ENCODE peak calls at places on chromosomes 1 and 21, in five cellular contexts. One of them, this sample, is unnamed.
A peak's percentile ranks its signal among the peaks of the same experiment; 100 is the strongest.

GRCh38 chr1:156823210-156823790 is 6.7 kb upstream of the SH2D2A start:
- DNase-seq in NCI-H2107: no peak
- DNase-seq in activated CD8-positive, alpha-beta memory T cell treated with anti-CD3 and anti-CD28 coated beads for 1 hour: no peak
- DNase-seq in Right ventricle myocardium superior: no peak
- DNase-seq in substantia nigra: no peak
- DNase-seq in this sample: no peak

GRCh38 chr1:85672031-85672430 is 36.2 kb downstream of the ZNHIT6 start:
- DNase-seq in activated CD8-positive, alpha-beta memory T cell treated with anti-CD3 and anti-CD28 coated beads for 1 hour: no peak
- DNase-seq in substantia nigra: no peak
- DNase-seq in Right ventricle myocardium superior: no peak
- DNase-seq in NCI-H2107: no peak
- DNase-seq in this sample: no peak

GRCh38 chr1:16724718-16725438 is 15.4 kb upstream of the RNU1-4 start:
- DNase-seq in NCI-H2107: no peak
- DNase-seq in activated CD8-positive, alpha-beta memory T cell treated with anti-CD3 and anti-CD28 coated beads for 1 hour: no peak
- DNase-seq in Right ventricle myocardium superior: peak; percentile 40
- DNase-seq in substantia nigra: no peak
- DNase-seq in this sample: no peak

GRCh38 chr1:41618871-41619270 is 134.4 kb upstream of the EDN2 start:
- DNase-seq in NCI-H2107: no peak
- DNase-seq in Right ventricle myocardium superior: no peak
- DNase-seq in substantia nigra: no peak
- DNase-seq in activated CD8-positive, alpha-beta memory T cell treated with anti-CD3 and anti-CD28 coated beads for 1 hour: no peak
- DNase-seq in this sample: no peak

GRCh38 chr1:87805661-87806376 is 477.1 kb downstream of the LMO4 start:
- DNase-seq in Right ventricle myocardium superior: no peak
- DNase-seq in NCI-H2107: no peak
- DNase-seq in substantia nigra: no peak
- DNase-seq in activated CD8-positive, alpha-beta memory T cell treated with anti-CD3 and anti-CD28 coated beads for 1 hour: no peak
- DNase-seq in this sample: no peak

GRCh38 chr21:35375115-35375514 is 326.0 kb upstream of the RUNX1 start:
- DNase-seq in activated CD8-positive, alpha-beta memory T cell treated with anti-CD3 and anti-CD28 coated beads for 1 hour: no peak
- DNase-seq in Right ventricle myocardium superior: no peak
- DNase-seq in substantia nigra: no peak
- DNase-seq in NCI-H2107: no peak
- DNase-seq in this sample: no peak

GRCh38 chr21:46150491-46151121 is 4.8 kb downstream of the FTCD start:
- DNase-seq in substantia nigra: peak; percentile 25
- DNase-seq in NCI-H2107: no peak
- DNase-seq in activated CD8-positive, alpha-beta memory T cell treated with anti-CD3 and anti-CD28 coated beads for 1 hour: no peak
- DNase-seq in Right ventricle myocardium superior: peak; percentile 39
- DNase-seq in this sample: no peak

GRCh38 chr1:2525896-2526823 is at the start of gene PANK4:
- DNase-seq in substantia nigra: peak; percentile 87
- DNase-seq in NCI-H2107: peak; percentile 23
- DNase-seq in Right ventricle myocardium superior: peak; percentile 97
- DNase-seq in activated CD8-positive, alpha-beta memory T cell treated with anti-CD3 and anti-CD28 coated beads for 1 hour: peak; percentile 53
- DNase-seq in this sample: peak; percentile 91

GRCh38 chr1:55443175-55443933 is 228.2 kb upstream of the USP24 start:
- DNase-seq in NCI-H2107: peak; percentile 24
- DNase-seq in activated CD8-positive, alpha-beta memory T cell treated with anti-CD3 and anti-CD28 coated beads for 1 hour: no peak
- DNase-seq in Right ventricle myocardium superior: peak; percentile 86
- DNase-seq in substantia nigra: no peak
- DNase-seq in this sample: no peak

GRCh38 chr1:113617438-113618141 is 141.7 kb downstream of the PHTF1 start:
- DNase-seq in NCI-H2107: no peak
- DNase-seq in Right ventricle myocardium superior: no peak
- DNase-seq in substantia nigra: no peak
- DNase-seq in activated CD8-positive, alpha-beta memory T cell treated with anti-CD3 and anti-CD28 coated beads for 1 hour: no peak
- DNase-seq in this sample: no peak

GRCh38 chr1:208242829-208243521 is 1.2 kb downstream of the PLXNA2 start:
- DNase-seq in NCI-H2107: peak; percentile 48
- DNase-seq in substantia nigra: no peak
- DNase-seq in activated CD8-positive, alpha-beta memory T cell treated with anti-CD3 and anti-CD28 coated beads for 1 hour: no peak
- DNase-seq in Right ventricle myocardium superior: no peak
- DNase-seq in this sample: no peak

GRCh38 chr1:68470388-68470970 is 20.7 kb upstream of the RPE65 start:
- DNase-seq in substantia nigra: no peak
- DNase-seq in Right ventricle myocardium superior: no peak
- DNase-seq in NCI-H2107: no peak
- DNase-seq in activated CD8-positive, alpha-beta memory T cell treated with anti-CD3 and anti-CD28 coated beads for 1 hour: no peak
- DNase-seq in this sample: no peak

GRCh38 chr1:65688215-65688566 is 104.5 kb upstream of the PDE4B start:
- DNase-seq in substantia nigra: no peak
- DNase-seq in activated CD8-positive, alpha-beta memory T cell treated with anti-CD3 and anti-CD28 coated beads for 1 hour: no peak
- DNase-seq in NCI-H2107: no peak
- DNase-seq in Right ventricle myocardium superior: no peak
- DNase-seq in this sample: no peak

GRCh38 chr1:24536391-24536840 is 19.5 kb upstream of the NCMAP start:
- DNase-seq in substantia nigra: no peak
- DNase-seq in NCI-H2107: peak; percentile 71
- DNase-seq in Right ventricle myocardium superior: no peak
- DNase-seq in activated CD8-positive, alpha-beta memory T cell treated with anti-CD3 and anti-CD28 coated beads for 1 hour: peak; percentile 76
- DNase-seq in this sample: no peak

GRCh38 chr21:46295996-46296752 is 10.0 kb downstream of the YBEY start:
- DNase-seq in Right ventricle myocardium superior: peak; percentile 96
- DNase-seq in NCI-H2107: no peak
- DNase-seq in activated CD8-positive, alpha-beta memory T cell treated with anti-CD3 and anti-CD28 coated beads for 1 hour: no peak
- DNase-seq in substantia nigra: no peak
- DNase-seq in this sample: peak; percentile 76

GRCh38 chr21:16969636-16970035 is 543.2 kb upstream of the CXADR start:
- DNase-seq in activated CD8-positive, alpha-beta memory T cell treated with anti-CD3 and anti-CD28 coated beads for 1 hour: no peak
- DNase-seq in substantia nigra: no peak
- DNase-seq in NCI-H2107: no peak
- DNase-seq in Right ventricle myocardium superior: no peak
- DNase-seq in this sample: no peak

This sample was measured in frontal cortex.